ENCODE peak calls at places on chromosomes 16 and 17, in eight cellular contexts. I is nephron progenitor cell; V is NCI-H1105 treated with DMSO at 0.1 percent for 48 hours; L is HL-60; U is neural crest cell; M is H1; Y is A172; R is CD4-positive, alpha-beta T cell. Q is an unnamed sample.
A peak's percentile ranks its signal among the peaks of the same experiment; 100 is the strongest.

GRCh38 chr17:56690441-56691291 is 97.2 kb downstream of the NOG start:
- DNase-seq in I (no peak), V (peak; percentile 3), L (no peak), U (no peak), M (no peak), Y (no peak), R (no peak), Q (no peak)

GRCh38 chr17:38464251-38464722 is 36.0 kb downstream of the ARHGAP23 start:
- DNase-seq in I (no peak), V (no peak), L (no peak), U (no peak), M (no peak), Y (peak; percentile 90), R (no peak), Q (no peak)

GRCh38 chr16:67555795-67556212 is 6.5 kb upstream of the CTCF start:
- DNase-seq in I (no peak), V (no peak), L (no peak), U (no peak), M (no peak), Y (peak; percentile 38), R (no peak), Q (no peak)

GRCh38 chr17:67456889-67457288 is 79.8 kb downstream of the PITPNC1 start:
- DNase-seq in I (no peak), V (no peak), L (no peak), U (no peak), M (no peak), Y (no peak), R (no peak), Q (no peak)

GRCh38 chr16:2817496-2818277 is 650 bp downstream of the PRSS21 start:
- DNase-seq in I (no peak), V (no peak), L (no peak), U (no peak), M (no peak), Y (no peak), R (no peak), Q (no peak)

GRCh38 chr17:82686366-82687324 is 11.9 kb downstream of the RAB40B start:
- DNase-seq in I (no peak), V (no peak), L (no peak), U (no peak), M (no peak), Y (no peak), R (no peak), Q (no peak)

GRCh38 chr16:70713781-70714180 is 27.9 kb upstream of the MTSS2 start:
- DNase-seq in I (no peak), V (no peak), L (no peak), U (no peak), M (no peak), Y (no peak), R (no peak), Q (no peak)

GRCh38 chr16:88599092-88599733 is 29.0 kb downstream of the ZC3H18 start:
- DNase-seq in I (no peak), V (no peak), L (no peak), U (no peak), M (no peak), Y (no peak), R (no peak), Q (no peak)

GRCh38 chr17:34254651-34255380 is at the start of gene CCL2:
- DNase-seq in I (peak; percentile 52), V (peak; percentile 28), L (peak; percentile 68), U (peak; percentile 28), M (peak; percentile 56), Y (peak; percentile 78), R (no peak), Q (peak; percentile 89)

Q was measured in DMS79.